ENCODE peak calls at places on chromosomes 6 and 20, in seven cellular contexts. One of them, this sample, is unnamed.
A peak's percentile ranks its signal among the peaks of the same experiment; 100 is the strongest.

GRCh38 chr6:166957087-166957804 is 896 bp upstream of the RNASET2 start:
- DNase-seq in activated CD8-positive, alpha-beta memory T cell treated with anti-CD3 and anti-CD28 coated beads for 4 hours: no peak
- DNase-seq in SIG-M5: no peak
- DNase-seq in GM23248: peak; percentile 58
- DNase-seq in pons: peak; percentile 42
- DNase-seq in WTC11: peak; percentile 21
- DNase-seq in stimulated activated CD4-positive, alpha-beta T cell treated with anti-CD3 and anti-CD28 coated beads, Interleukin-2, amount 100 ng/mL, for 24 hours: peak; percentile 57
- DNase-seq in this sample: peak; percentile 68

GRCh38 chr6:162387723-162388382 is 339.7 kb downstream of the PRKN start:
- DNase-seq in SIG-M5: no peak
- DNase-seq in WTC11: no peak
- DNase-seq in activated CD8-positive, alpha-beta memory T cell treated with anti-CD3 and anti-CD28 coated beads for 4 hours: no peak
- DNase-seq in pons: no peak
- DNase-seq in GM23248: no peak
- DNase-seq in stimulated activated CD4-positive, alpha-beta T cell treated with anti-CD3 and anti-CD28 coated beads, Interleukin-2, amount 100 ng/mL, for 24 hours: no peak
- DNase-seq in this sample: no peak

GRCh38 chr6:21265264-21266044 is 328.1 kb upstream of the SOX4 start:
- DNase-seq in activated CD8-positive, alpha-beta memory T cell treated with anti-CD3 and anti-CD28 coated beads for 4 hours: no peak
- DNase-seq in SIG-M5: no peak
- DNase-seq in pons: no peak
- DNase-seq in GM23248: peak; percentile 1
- DNase-seq in WTC11: no peak
- DNase-seq in stimulated activated CD4-positive, alpha-beta T cell treated with anti-CD3 and anti-CD28 coated beads, Interleukin-2, amount 100 ng/mL, for 24 hours: no peak
- DNase-seq in this sample: no peak

GRCh38 chr6:141326426-141326825 is 806.3 kb upstream of the GJE1 start:
- DNase-seq in stimulated activated CD4-positive, alpha-beta T cell treated with anti-CD3 and anti-CD28 coated beads, Interleukin-2, amount 100 ng/mL, for 24 hours: peak; percentile 28
- DNase-seq in SIG-M5: no peak
- DNase-seq in WTC11: no peak
- DNase-seq in GM23248: peak; percentile 99
- DNase-seq in activated CD8-positive, alpha-beta memory T cell treated with anti-CD3 and anti-CD28 coated beads for 4 hours: peak; percentile 41
- DNase-seq in pons: no peak
- DNase-seq in this sample: no peak

GRCh38 chr6:168179133-168179532 is 100.1 kb upstream of the FRMD1 start:
- DNase-seq in pons: no peak
- DNase-seq in stimulated activated CD4-positive, alpha-beta T cell treated with anti-CD3 and anti-CD28 coated beads, Interleukin-2, amount 100 ng/mL, for 24 hours: no peak
- DNase-seq in WTC11: no peak
- DNase-seq in activated CD8-positive, alpha-beta memory T cell treated with anti-CD3 and anti-CD28 coated beads for 4 hours: no peak
- DNase-seq in GM23248: no peak
- DNase-seq in SIG-M5: no peak
- DNase-seq in this sample: no peak

GRCh38 chr6:165986647-165987482 is 180.8 kb downstream of the TBXT start:
- DNase-seq in activated CD8-positive, alpha-beta memory T cell treated with anti-CD3 and anti-CD28 coated beads for 4 hours: no peak
- DNase-seq in GM23248: peak; percentile 50
- DNase-seq in WTC11: peak; percentile 57
- DNase-seq in pons: no peak
- DNase-seq in stimulated activated CD4-positive, alpha-beta T cell treated with anti-CD3 and anti-CD28 coated beads, Interleukin-2, amount 100 ng/mL, for 24 hours: no peak
- DNase-seq in SIG-M5: no peak
- DNase-seq in this sample: peak; percentile 69

GRCh38 chr20:7775072-7775471 is 165.2 kb downstream of the HAO1 start:
- DNase-seq in pons: no peak
- DNase-seq in GM23248: peak; percentile 40
- DNase-seq in WTC11: no peak
- DNase-seq in SIG-M5: no peak
- DNase-seq in activated CD8-positive, alpha-beta memory T cell treated with anti-CD3 and anti-CD28 coated beads for 4 hours: no peak
- DNase-seq in stimulated activated CD4-positive, alpha-beta T cell treated with anti-CD3 and anti-CD28 coated beads, Interleukin-2, amount 100 ng/mL, for 24 hours: no peak
- DNase-seq in this sample: no peak

GRCh38 chr6:40344566-40345185 is 242.5 kb downstream of the LRFN2 start:
- DNase-seq in pons: no peak
- DNase-seq in WTC11: no peak
- DNase-seq in GM23248: no peak
- DNase-seq in SIG-M5: no peak
- DNase-seq in stimulated activated CD4-positive, alpha-beta T cell treated with anti-CD3 and anti-CD28 coated beads, Interleukin-2, amount 100 ng/mL, for 24 hours: no peak
- DNase-seq in activated CD8-positive, alpha-beta memory T cell treated with anti-CD3 and anti-CD28 coated beads for 4 hours: no peak
- DNase-seq in this sample: peak; percentile 13